ENCODE peak calls at places on chromosomes 3 and 15, in four cellular contexts. One of them, this sample, is unnamed.

GRCh38 chr3:128402998-128403397 is 63.7 kb downstream of the DNAJB8 start:
- DNase-seq in thyroid gland: no peak
- DNase-seq in endothelial cell of umbilical vein: no peak
- DNase-seq in A549: no peak
- DNase-seq in this sample: no peak

GRCh38 chr3:37660782-37661181 is 200.9 kb upstream of the CTDSPL start:
- DNase-seq in thyroid gland: no peak
- DNase-seq in endothelial cell of umbilical vein: no peak
- DNase-seq in A549: no peak
- DNase-seq in this sample: no peak

GRCh38 chr3:100880845-100881244 is 112.4 kb downstream of the ABI3BP start:
- DNase-seq in thyroid gland: no peak
- DNase-seq in endothelial cell of umbilical vein: no peak
- DNase-seq in A549: no peak
- DNase-seq in this sample: no peak

GRCh38 chr15:42094512-42094963 is at the start of gene PLA2G4D:
- DNase-seq in thyroid gland: peak; percentile 70
- DNase-seq in endothelial cell of umbilical vein: no peak
- DNase-seq in A549: no peak
- DNase-seq in this sample: no peak

GRCh38 chr15:68372291-68372811 is 59.6 kb downstream of the ITGA11 start:
- DNase-seq in thyroid gland: peak; percentile 41
- DNase-seq in endothelial cell of umbilical vein: peak; percentile 53
- DNase-seq in A549: peak; percentile 66
- DNase-seq in this sample: peak; percentile 58

GRCh38 chr3:146139586-146140110 is 21.3 kb downstream of the PLOD2 start:
- DNase-seq in thyroid gland: no peak
- DNase-seq in endothelial cell of umbilical vein: no peak
- DNase-seq in A549: no peak
- DNase-seq in this sample: no peak

GRCh38 chr3:60316121-60316783 is 935.0 kb downstream of the FHIT start:
- DNase-seq in thyroid gland: no peak
- DNase-seq in endothelial cell of umbilical vein: no peak
- DNase-seq in A549: no peak
- DNase-seq in this sample: no peak

GRCh38 chr3:88984266-88984665 is 123.2 kb upstream of the EPHA3 start:
- DNase-seq in thyroid gland: no peak
- DNase-seq in endothelial cell of umbilical vein: no peak
- DNase-seq in A549: no peak
- DNase-seq in this sample: no peak

GRCh38 chr3:129386984-129387383 is 41.5 kb downstream of the EFCAB12 start:
- DNase-seq in thyroid gland: no peak
- DNase-seq in endothelial cell of umbilical vein: no peak
- DNase-seq in A549: no peak
- DNase-seq in this sample: no peak

GRCh38 chr3:98807565-98807964 is 44.4 kb downstream of the ST3GAL6 start:
- DNase-seq in thyroid gland: no peak
- DNase-seq in endothelial cell of umbilical vein: no peak
- DNase-seq in A549: no peak
- DNase-seq in this sample: no peak

GRCh38 chr15:34812369-34812768 is 17.0 kb upstream of the ACTC1 start:
- DNase-seq in thyroid gland: no peak
- DNase-seq in endothelial cell of umbilical vein: no peak
- DNase-seq in A549: no peak
- DNase-seq in this sample: no peak

GRCh38 chr3:60594025-60594424 is 657.2 kb downstream of the FHIT start:
- DNase-seq in thyroid gland: peak; percentile 78
- DNase-seq in endothelial cell of umbilical vein: no peak
- DNase-seq in A549: no peak
- DNase-seq in this sample: peak; percentile 70

GRCh38 chr15:67823371-67824156 is 1.7 kb upstream of the SKOR1 start:
- DNase-seq in thyroid gland: no peak
- DNase-seq in endothelial cell of umbilical vein: no peak
- DNase-seq in A549: no peak
- DNase-seq in this sample: no peak

GRCh38 chr3:45724919-45725318 is 35.7 kb downstream of the SACM1L start:
- DNase-seq in thyroid gland: no peak
- DNase-seq in endothelial cell of umbilical vein: no peak
- DNase-seq in A549: no peak
- DNase-seq in this sample: no peak

GRCh38 chr3:66410976-66411375 is 89.8 kb downstream of the LRIG1 start:
- DNase-seq in thyroid gland: no peak
- DNase-seq in endothelial cell of umbilical vein: no peak
- DNase-seq in A549: no peak
- DNase-seq in this sample: no peak

GRCh38 chr3:15205934-15206661 is at the start of gene CAPN7:
- DNase-seq in thyroid gland: peak; percentile 97
- DNase-seq in endothelial cell of umbilical vein: peak; percentile 98
- DNase-seq in A549: peak; percentile 87
- DNase-seq in this sample: peak; percentile 96

GRCh38 chr3:111531446-111531845 is 10.6 kb upstream of the CD96 start:
- DNase-seq in thyroid gland: no peak
- DNase-seq in endothelial cell of umbilical vein: no peak
- DNase-seq in A549: no peak
- DNase-seq in this sample: no peak

GRCh38 chr15:36133686-36134085 is 445.7 kb upstream of the CDIN1 start:
- DNase-seq in thyroid gland: no peak
- DNase-seq in endothelial cell of umbilical vein: no peak
- DNase-seq in A549: no peak
- DNase-seq in this sample: no peak

GRCh38 chr15:39721893-39722292 is 60.7 kb downstream of the FSIP1 start:
- DNase-seq in thyroid gland: no peak
- DNase-seq in endothelial cell of umbilical vein: no peak
- DNase-seq in A549: no peak
- DNase-seq in this sample: no peak

GRCh38 chr3:127403795-127404194 is 115.9 kb upstream of the PRR20G start:
- DNase-seq in thyroid gland: no peak
- DNase-seq in endothelial cell of umbilical vein: no peak
- DNase-seq in A549: no peak
- DNase-seq in this sample: no peak

GRCh38 chr3:1037631-1038030 is 55.2 kb upstream of the CNTN6 start:
- DNase-seq in thyroid gland: no peak
- DNase-seq in endothelial cell of umbilical vein: no peak
- DNase-seq in A549: no peak
- DNase-seq in this sample: no peak

GRCh38 chr15:39054128-39054732 is 489.6 kb upstream of the RASGRP1 start:
- DNase-seq in thyroid gland: no peak
- DNase-seq in endothelial cell of umbilical vein: no peak
- DNase-seq in A549: no peak
- DNase-seq in this sample: no peak

GRCh38 chr3:50330330-50330729 is 2.3 kb upstream of the TUSC2 start:
- DNase-seq in thyroid gland: no peak
- DNase-seq in endothelial cell of umbilical vein: no peak
- DNase-seq in A549: no peak
- DNase-seq in this sample: no peak

GRCh38 chr3:59726279-59726678 is 676.5 kb upstream of the CFAP20DC start:
- DNase-seq in thyroid gland: no peak
- DNase-seq in endothelial cell of umbilical vein: no peak
- DNase-seq in A549: no peak
- DNase-seq in this sample: no peak

GRCh38 chr3:14431556-14431927 is 29.1 kb downstream of the SLC6A6 start:
- DNase-seq in thyroid gland: no peak
- DNase-seq in endothelial cell of umbilical vein: no peak
- DNase-seq in A549: no peak
- DNase-seq in this sample: no peak

GRCh38 chr3:101695779-101696372 is 9.4 kb upstream of the RPL24 start:
- DNase-seq in thyroid gland: no peak
- DNase-seq in endothelial cell of umbilical vein: peak; percentile 68
- DNase-seq in A549: no peak
- DNase-seq in this sample: no peak

GRCh38 chr15:58447244-58448010 is 15.6 kb downstream of the LIPC start:
- DNase-seq in thyroid gland: peak; percentile 49
- DNase-seq in endothelial cell of umbilical vein: no peak
- DNase-seq in A549: no peak
- DNase-seq in this sample: no peak

GRCh38 chr15:80989110-80989517 is 505 bp downstream of the MESD start:
- DNase-seq in thyroid gland: peak; percentile 76
- DNase-seq in endothelial cell of umbilical vein: no peak
- DNase-seq in A549: peak; percentile 60
- DNase-seq in this sample: no peak

GRCh38 chr15:70854669-70854976 is 666 bp upstream of the LARP6 start:
- DNase-seq in thyroid gland: no peak
- DNase-seq in endothelial cell of umbilical vein: peak; percentile 36
- DNase-seq in A549: no peak
- DNase-seq in this sample: no peak

GRCh38 chr3:165638066-165638465 is 199.2 kb downstream of the BCHE start:
- DNase-seq in thyroid gland: no peak
- DNase-seq in endothelial cell of umbilical vein: no peak
- DNase-seq in A549: no peak
- DNase-seq in this sample: no peak

GRCh38 chr3:195040094-195040493 is 230.9 kb downstream of the XXYLT1 start:
- DNase-seq in thyroid gland: no peak
- DNase-seq in endothelial cell of umbilical vein: no peak
- DNase-seq in A549: no peak
- DNase-seq in this sample: no peak

GRCh38 chr15:39946862-39947261 is 12.9 kb downstream of the EIF2AK4 start:
- DNase-seq in thyroid gland: no peak
- DNase-seq in endothelial cell of umbilical vein: no peak
- DNase-seq in A549: no peak
- DNase-seq in this sample: no peak

GRCh38 chr15:56366211-56366610 is 985 bp downstream of the TEX9 start:
- DNase-seq in thyroid gland: no peak
- DNase-seq in endothelial cell of umbilical vein: no peak
- DNase-seq in A549: no peak
- DNase-seq in this sample: no peak

DNA sequence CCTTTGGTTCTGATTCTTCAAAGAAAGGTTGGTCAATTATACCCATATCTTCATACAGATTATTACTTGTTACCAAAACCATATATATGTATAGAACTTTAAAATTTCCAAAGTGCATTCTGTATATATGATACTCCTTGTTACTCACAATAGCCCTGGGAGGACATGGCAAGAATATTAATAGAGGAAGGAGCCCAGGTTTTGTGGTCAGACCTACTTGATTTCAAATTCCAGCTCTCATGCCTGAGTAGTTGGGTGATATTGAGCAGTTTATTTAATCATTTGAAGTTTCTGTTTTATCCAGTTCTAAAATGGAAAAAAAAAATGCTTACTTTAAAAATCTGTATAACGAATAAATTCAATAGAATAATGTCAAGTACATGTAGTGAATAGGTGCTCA is 2.5 kb downstream of the IL1RAP start:
- DNase-seq in thyroid gland: no peak
- DNase-seq in endothelial cell of umbilical vein: no peak
- DNase-seq in A549: no peak
- DNase-seq in this sample: no peak
- H3K4me3 ChIP-seq in thyroid gland: no peak overlapping the region
- H3K4me3 ChIP-seq in endothelial cell of umbilical vein: no peak overlapping the region
- H3K4me3 ChIP-seq in A549: no peak overlapping the region
- H3K4me3 ChIP-seq in this sample: no peak overlapping the region

GRCh38 chr3:186783731-186784515 is 546 bp downstream of the EIF4A2 start:
- DNase-seq in thyroid gland: peak; percentile 88
- DNase-seq in endothelial cell of umbilical vein: peak; percentile 81
- DNase-seq in A549: peak; percentile 26
- DNase-seq in this sample: peak; percentile 92
- TF ChIP-seq POLR2A in thyroid gland: peak; percentile 84
- TF ChIP-seq POLR2A in endothelial cell of umbilical vein: peak; percentile 14
- TF ChIP-seq POLR2A in A549: peak; percentile 35
- TF ChIP-seq POLR2A in this sample: peak; percentile 50

DNA sequence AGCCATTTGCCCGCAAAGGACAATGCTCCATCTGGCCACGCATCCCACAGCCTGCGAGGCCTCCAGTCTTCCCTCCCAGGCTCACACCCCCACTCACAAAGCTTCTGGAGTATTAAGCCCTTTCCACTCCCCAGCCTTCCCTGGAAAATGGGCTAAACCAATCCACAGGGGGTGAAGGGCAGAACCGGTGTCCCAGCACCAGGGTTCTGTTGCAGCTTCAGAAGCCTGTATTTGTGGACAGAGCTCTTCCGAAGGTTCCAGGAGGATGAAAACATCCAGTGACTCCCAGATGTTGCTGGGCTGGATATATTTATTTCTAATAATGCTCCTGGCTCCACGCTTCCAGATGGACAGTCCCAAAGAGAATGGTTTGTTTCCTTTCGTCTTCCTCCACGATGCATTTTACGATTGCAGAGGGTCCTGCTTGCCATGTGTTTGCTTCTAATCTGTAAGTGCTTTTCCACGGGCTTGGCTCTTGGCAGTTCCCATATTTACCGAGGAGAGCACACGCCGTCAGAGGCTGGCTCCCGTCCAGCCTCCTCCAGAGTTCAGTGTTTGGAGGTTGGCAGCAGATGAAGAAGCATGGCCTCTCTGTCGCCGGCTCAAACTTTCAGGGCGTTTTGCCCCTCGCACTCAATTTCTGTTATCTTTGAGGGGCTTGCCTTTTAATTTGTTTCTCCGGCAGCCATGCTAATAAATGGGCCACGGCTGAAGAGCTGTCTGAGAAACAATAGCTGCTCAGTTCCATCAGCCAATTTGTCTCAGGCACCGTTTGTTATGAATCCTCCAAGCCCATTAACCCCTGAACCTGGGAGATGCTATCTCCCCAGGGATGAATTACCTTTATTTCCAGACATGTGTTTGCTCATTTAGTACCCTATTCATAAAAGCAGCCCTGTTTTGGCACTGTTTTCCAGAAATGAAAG is 367.9 kb upstream of the PROK2 start:
- DNase-seq in thyroid gland: peak; percentile 83
- DNase-seq in endothelial cell of umbilical vein: peak; percentile 77
- DNase-seq in A549: peak; percentile 17
- DNase-seq in this sample: peak; percentile 81
- H3K4me3 ChIP-seq in thyroid gland: no peak overlapping the region
- H3K4me3 ChIP-seq in endothelial cell of umbilical vein: no peak overlapping the region
- H3K4me3 ChIP-seq in A549: peak overlapping the region; percentile 25
- H3K4me3 ChIP-seq in this sample: peak overlapping the region; percentile 32

DNA sequence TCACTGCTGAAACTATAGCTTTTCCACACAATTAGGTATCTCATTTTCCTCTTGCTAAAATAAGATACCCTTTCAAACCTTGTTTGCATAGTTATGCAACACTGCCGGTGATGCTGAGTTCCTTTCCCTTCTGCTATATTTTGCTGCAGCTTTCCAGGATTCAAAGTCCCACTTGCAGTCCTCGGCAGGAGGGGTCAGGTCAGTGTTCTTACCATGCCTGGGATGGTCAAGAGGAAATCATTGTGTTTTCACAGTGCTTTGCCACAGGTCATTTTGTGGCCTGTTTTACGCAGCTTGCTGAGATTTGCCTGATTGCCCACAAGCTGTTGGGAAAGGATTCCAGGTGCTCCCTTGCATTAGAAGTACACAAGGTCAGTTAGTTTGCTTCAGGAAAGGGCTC is 156.9 kb downstream of the B3GALNT1 start:
- DNase-seq in thyroid gland: peak; percentile 1
- DNase-seq in endothelial cell of umbilical vein: peak; percentile 13
- DNase-seq in A549: no peak
- DNase-seq in this sample: no peak
- TF ChIP-seq POLR2A in thyroid gland: no peak
- TF ChIP-seq POLR2A in endothelial cell of umbilical vein: no peak
- TF ChIP-seq POLR2A in A549: no peak
- TF ChIP-seq POLR2A in this sample: no peak

GRCh38 chr3:9768376-9768775 is 1.4 kb downstream of the CAMK1 start:
- DNase-seq in thyroid gland: no peak
- DNase-seq in endothelial cell of umbilical vein: no peak
- DNase-seq in A549: no peak
- DNase-seq in this sample: no peak
- H3K4me3 ChIP-seq in thyroid gland: no peak overlapping the region
- H3K4me3 ChIP-seq in endothelial cell of umbilical vein: no peak overlapping the region
- H3K4me3 ChIP-seq in A549: no peak overlapping the region
- H3K4me3 ChIP-seq in this sample: peak overlapping the region; percentile 73

This sample was measured in adrenal gland.